ENCODE peak calls at places on chromosome 9, in ten cellular contexts. B, J, N, U, W, C, Q, L, K and P are unnamed samples.

GRCh38 chr9:6199596-6199995 is 16.0 kb upstream of the IL33 start:
- DNase-seq in J (no peak), N (no peak), L (no peak), W (no peak), U (no peak), B (no peak), Q (no peak), K (no peak), C (no peak), P (no peak)

GRCh38 chr9:134223091-134223490 is 58.7 kb upstream of the RNU6ATAC start:
- DNase-seq in N (peak), U (no peak), Q (peak), W (no peak), L (no peak), J (peak), C (no peak), K (no peak), B (peak), P (no peak)

GRCh38 chr9:121813811-121814210 is 162.4 kb downstream of the DAB2IP start:
- DNase-seq in L (no peak), N (no peak), K (no peak), W (no peak), C (no peak), U (no peak), Q (no peak), B (no peak), J (no peak), P (no peak)

GRCh38 chr9:96020822-96021615 is 145.5 kb downstream of the ERCC6L2 start:
- DNase-seq in L (peak), N (no peak), K (peak), J (peak), B (peak), C (peak), U (peak), W (peak), Q (peak), P (no peak)

GRCh38 chr9:101727621-101728524 is 10.6 kb downstream of the GRIN3A start:
- DNase-seq in B (no peak), J (no peak), C (no peak), K (peak), W (no peak), N (peak), L (peak), U (peak), Q (peak), P (no peak)

GRCh38 chr9:69174645-69175487 is 789 bp downstream of the TJP2 start:
- DNase-seq in U (peak), N (no peak), K (peak), W (peak), B (peak), C (no peak), J (peak), L (peak), Q (peak), P (no peak)

GRCh38 chr9:93013856-93014582 is 44.5 kb upstream of the SUSD3 start:
- DNase-seq in Q (no peak), J (no peak), K (no peak), W (no peak), U (no peak), N (no peak), B (no peak), C (no peak), L (no peak), P (no peak)

GRCh38 chr9:82606761-82607382 is 456.1 kb downstream of the RASEF start:
- DNase-seq in K (peak), B (peak), Q (peak), W (peak), C (no peak), L (peak), J (peak), N (peak), U (peak), P (peak)

GRCh38 chr9:27645166-27645840 is 72.0 kb upstream of the C9orf72 start:
- DNase-seq in B (no peak), K (peak), C (no peak), J (no peak), W (no peak), Q (peak), L (peak), N (no peak), U (no peak), P (no peak)

GRCh38 chr9:1832960-1833359 is 182.2 kb upstream of the SMARCA2 start:
- DNase-seq in N (no peak), C (no peak), J (no peak), K (no peak), Q (peak), L (no peak), U (no peak), W (no peak), B (no peak), P (no peak)

GRCh38 chr9:131732061-131732526 is 7.8 kb downstream of the RAPGEF1 start:
- DNase-seq in K (no peak), B (peak), C (no peak), W (no peak), U (peak), N (peak), L (no peak), J (no peak), Q (no peak), P (no peak)

GRCh38 chr9:86288501-86288900 is 6.2 kb upstream of the ISCA1 start:
- DNase-seq in W (no peak), K (no peak), Q (no peak), B (no peak), U (no peak), C (no peak), N (no peak), L (no peak), J (no peak), P (no peak)

GRCh38 chr9:20940447-20941176 is 90.8 kb downstream of the HACD4 start:
- DNase-seq in W (no peak), K (no peak), Q (no peak), B (peak), J (no peak), C (no peak), N (no peak), L (no peak), U (no peak), P (no peak)

GRCh38 chr9:133088756-133089155 is 27.0 kb downstream of the CEL start:
- DNase-seq in U (no peak), K (no peak), L (no peak), C (no peak), W (no peak), N (no peak), B (no peak), Q (no peak), J (peak), P (no peak)

GRCh38 chr9:92592946-92593860 is 57.4 kb upstream of the ECM2 start:
- DNase-seq in Q (no peak), W (no peak), U (no peak), B (no peak), C (no peak), L (peak), N (no peak), K (no peak), J (no peak), P (no peak)

GRCh38 chr9:120374239-120374638 is 205.7 kb downstream of the CDK5RAP2 start:
- DNase-seq in L (no peak), C (no peak), B (no peak), U (no peak), W (no peak), Q (no peak), J (no peak), K (no peak), N (no peak), P (no peak)

GRCh38 chr9:78860806-78861475 is 564.0 kb downstream of the PSAT1 start:
- DNase-seq in L (peak), W (no peak), C (no peak), N (no peak), Q (no peak), J (no peak), K (no peak), B (no peak), U (peak), P (no peak)

GRCh38 chr9:81535542-81536241 is 153.7 kb downstream of the TLE1 start:
- DNase-seq in C (no peak), N (no peak), J (no peak), L (peak), Q (peak), B (peak), U (peak), W (no peak), K (peak), P (no peak)

GRCh38 chr9:97735070-97735600 is 38.0 kb upstream of the XPA start:
- DNase-seq in B (no peak), J (no peak), L (no peak), N (no peak), Q (no peak), U (no peak), K (no peak), W (no peak), C (no peak), P (no peak)

GRCh38 chr9:134671341-134672113 is 29.9 kb downstream of the COL5A1 start:
- DNase-seq in K (no peak), J (no peak), W (no peak), L (no peak), U (no peak), N (no peak), C (no peak), Q (no peak), B (no peak), P (no peak)

GRCh38 chr9:131690950-131691573 is 48.8 kb downstream of the RAPGEF1 start:
- DNase-seq in Q (no peak), U (no peak), B (no peak), C (peak), N (no peak), K (no peak), W (no peak), J (no peak), L (no peak), P (no peak)

DNA sequence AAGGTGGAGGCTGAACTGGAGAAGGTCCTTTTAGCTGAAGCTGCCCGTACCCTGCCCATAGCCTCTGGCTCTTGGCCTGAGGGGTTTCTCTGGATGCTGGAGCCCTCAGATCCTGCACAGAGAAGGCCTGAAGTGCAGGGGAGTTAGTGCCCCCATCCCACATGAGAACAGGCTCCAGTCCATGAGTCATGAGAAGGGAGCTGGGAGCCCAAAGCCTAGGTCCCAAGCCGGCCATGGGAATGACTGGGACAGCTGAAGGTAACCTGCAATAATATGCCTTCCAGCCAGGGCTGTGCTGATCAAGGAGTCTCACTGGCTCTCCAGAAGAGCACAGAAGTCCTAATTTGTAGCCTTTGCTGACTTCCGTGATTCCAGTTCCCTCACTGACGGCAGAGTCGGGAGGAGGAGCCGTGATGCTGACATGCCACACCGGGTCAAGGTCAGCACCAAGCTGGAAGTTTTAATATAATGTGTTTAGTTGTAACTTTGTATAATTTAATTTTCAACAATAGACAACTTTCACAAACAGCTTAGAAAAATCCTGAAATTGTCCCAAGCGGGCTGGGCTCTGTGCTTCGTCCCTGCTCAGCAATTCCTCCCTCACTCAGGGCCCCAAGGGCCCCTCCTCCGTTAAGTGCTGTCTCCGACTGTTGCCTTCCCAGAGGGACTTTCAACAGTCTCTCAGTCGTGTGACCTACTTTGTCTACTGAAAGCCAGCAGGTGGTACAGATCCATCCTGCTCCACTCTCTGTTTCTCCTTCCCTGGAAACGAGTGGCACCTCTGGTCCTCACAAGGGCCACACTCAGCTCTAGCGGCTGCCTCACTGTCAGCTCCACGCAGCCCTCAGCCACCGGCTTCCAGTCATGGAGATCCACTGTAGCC is 387.8 kb downstream of the GADD45G start:
- DNase-seq in Q (no peak), K (no peak), U (no peak), J (no peak), B (no peak), C (no peak), W (peak), N (no peak), L (no peak), P (no peak)
- H3K27ac ChIP-seq in Q (no peak), K (no peak), U (no peak), J (no peak), B (no peak), C (no peak), W (peak), N (peak), L (peak), P (no peak)

DNA sequence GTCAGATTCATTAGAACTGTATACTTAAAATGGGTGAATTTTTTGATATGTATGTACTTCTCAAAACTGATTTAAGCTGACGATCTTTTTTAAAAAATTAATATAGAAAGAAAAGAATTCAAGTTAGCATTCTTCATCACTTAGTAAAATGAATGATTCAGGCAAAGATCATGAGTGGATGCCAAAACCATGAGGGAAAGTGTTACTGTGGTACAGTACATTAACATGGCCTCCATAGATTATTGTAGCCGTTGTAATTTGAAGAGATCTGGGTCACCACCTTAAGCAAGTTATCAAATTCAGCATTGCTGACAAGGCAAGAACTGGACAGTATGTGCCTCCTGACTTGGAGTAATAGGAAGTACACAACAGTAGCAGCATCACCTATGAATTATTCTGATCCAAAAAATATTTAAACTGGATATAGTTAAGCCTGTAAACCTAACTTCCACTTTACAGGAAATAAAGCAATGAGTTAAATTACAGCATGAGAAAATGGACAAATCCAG is 29.7 kb downstream of the C9orf85 start:
- DNase-seq in C (no peak), W (no peak), J (no peak), K (no peak), B (no peak), Q (no peak), L (no peak), N (no peak), U (no peak), P (no peak)
- H3K27ac ChIP-seq in C (no peak), W (no peak), J (no peak), K (no peak), B (no peak), Q (no peak), L (no peak), N (no peak), U (no peak), P (no peak)

GRCh38 chr9:137107982-137108381 is 6.6 kb downstream of the DPP7 start:
- DNase-seq in N (no peak), U (no peak), W (no peak), B (no peak), C (no peak), Q (no peak), J (no peak), K (no peak), L (no peak), P (no peak)
- H3K27ac ChIP-seq in N (no peak), U (no peak), W (no peak), B (no peak), C (no peak), Q (no peak), J (no peak), K (no peak), L (no peak), P (no peak)

GRCh38 chr9:127961613-127962150 is 19.1 kb downstream of the EEIG1 start:
- DNase-seq in Q (no peak), K (no peak), U (no peak), J (peak), N (no peak), B (no peak), C (no peak), W (no peak), L (no peak), P (no peak)
- H3K27ac ChIP-seq in Q (no peak), K (no peak), U (peak), J (no peak), N (no peak), B (no peak), C (no peak), W (peak), L (peak), P (peak)

DNA sequence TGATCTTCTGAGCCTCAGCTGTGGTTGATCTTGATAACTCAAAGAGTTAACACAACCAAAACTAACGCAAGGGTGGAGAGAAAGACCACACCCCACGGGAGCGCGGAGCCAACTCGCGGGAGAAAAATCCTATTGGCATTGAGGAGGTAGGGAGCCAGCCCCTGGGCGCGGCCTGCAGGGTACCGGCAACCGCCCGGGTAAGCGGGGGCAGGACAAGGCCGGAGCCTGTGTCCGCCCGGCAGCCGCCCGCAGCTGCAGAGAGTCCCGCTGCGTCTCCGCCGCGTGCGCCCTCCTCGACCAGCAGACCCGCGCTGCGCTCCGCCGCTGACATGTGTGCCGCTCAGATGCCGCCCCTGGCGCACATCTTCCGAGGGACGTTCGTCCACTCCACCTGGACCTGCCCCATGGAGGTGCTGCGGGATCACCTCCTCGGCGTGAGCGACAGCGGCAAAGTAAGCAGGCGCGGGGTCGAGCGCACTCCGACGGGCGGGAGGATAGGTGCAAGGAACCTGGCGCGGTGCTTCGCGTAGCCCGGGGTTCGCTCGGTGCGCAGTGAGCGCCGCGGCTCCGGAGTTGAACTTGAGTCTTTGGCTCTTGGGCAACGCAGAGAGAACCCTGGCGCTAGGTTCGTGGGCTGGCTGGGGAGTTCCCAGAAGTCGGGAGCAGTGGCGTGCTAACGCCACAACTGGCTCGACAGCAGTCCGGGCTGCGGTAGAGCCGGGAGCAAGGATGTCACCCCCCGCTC is at the start of gene GDA:
- DNase-seq in L (no peak), C (no peak), B (no peak), K (peak), U (peak), J (no peak), W (no peak), Q (peak), N (peak), P (no peak)
- H3K27ac ChIP-seq in L (no peak), C (no peak), B (no peak), K (no peak), U (no peak), J (no peak), W (no peak), Q (no peak), N (peak), P (no peak)

DNA sequence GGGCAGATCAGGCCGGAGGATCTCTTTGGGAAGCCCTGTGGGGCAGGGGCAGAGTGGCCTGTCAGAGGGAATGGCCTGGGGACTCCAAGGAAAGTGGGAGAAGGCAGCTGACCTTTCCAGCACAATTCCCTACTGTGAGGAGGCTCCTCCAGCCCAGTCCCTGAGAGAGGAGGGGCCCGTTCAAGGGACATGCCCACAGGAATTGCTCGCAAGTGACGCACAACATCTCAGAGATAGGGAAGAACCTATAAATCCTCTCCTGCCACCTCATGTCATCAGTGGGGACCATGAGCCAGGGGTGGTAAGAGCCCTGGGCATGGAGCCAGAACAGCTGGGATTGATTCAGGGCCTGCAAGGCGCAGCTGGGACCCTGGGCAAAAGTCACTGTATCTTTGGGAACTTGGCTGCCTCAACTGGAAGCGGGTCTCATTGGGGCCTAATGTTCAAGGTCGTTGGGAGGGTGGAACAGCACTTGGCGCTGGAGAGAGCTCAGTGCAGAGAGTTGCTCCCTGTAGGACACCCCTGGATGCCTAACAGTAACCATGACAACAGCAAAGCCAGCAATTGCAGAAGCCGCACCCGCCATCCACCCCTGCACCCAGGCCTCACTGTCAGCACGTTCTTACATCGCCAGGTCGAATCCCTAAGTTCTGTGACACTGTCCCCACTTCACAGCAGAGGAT is 41.3 kb upstream of the ORM1 start:
- DNase-seq in B (peak), U (no peak), K (peak), Q (no peak), C (no peak), N (peak), L (peak), W (peak), J (peak), P (no peak)
- H3K27ac ChIP-seq in B (no peak), U (peak), K (no peak), Q (no peak), C (no peak), N (no peak), L (no peak), W (peak), J (no peak), P (no peak)

DNA sequence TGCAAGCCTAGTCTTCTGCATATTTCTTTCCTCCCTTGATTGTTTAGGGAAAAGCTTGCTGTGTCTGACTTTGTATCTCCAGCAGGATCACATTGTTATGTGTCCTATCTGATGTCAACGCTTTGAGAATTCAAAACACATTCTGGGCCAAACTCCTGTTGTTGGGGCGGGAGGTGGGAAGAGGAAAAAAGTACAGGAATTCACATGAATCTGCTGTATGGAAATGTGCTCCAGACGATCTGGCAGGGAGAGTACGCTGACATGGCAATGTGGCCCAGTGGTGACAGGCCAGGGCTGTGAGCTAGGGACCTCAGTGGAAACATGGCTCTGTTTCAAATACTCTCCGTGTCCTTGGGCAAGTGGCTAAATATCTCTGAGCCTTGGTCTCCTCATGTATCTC is 87.4 kb upstream of the GNA14 start:
- DNase-seq in Q (no peak), K (no peak), C (no peak), U (no peak), W (peak), J (peak), L (peak), B (no peak), N (no peak), P (no peak)
- H3K27ac ChIP-seq in Q (no peak), K (no peak), C (no peak), U (no peak), W (no peak), J (no peak), L (no peak), B (peak), N (peak), P (no peak)